ENCODE peak calls at places on chromosomes 3 and 15, in four cellular contexts. B is transverse colon, S is Peyer's patch, G is kidney. H is an unnamed sample.
A peak's percentile ranks its signal among the peaks of the same experiment; 100 is the strongest.

GRCh38 chr3:41198526-41198925 is 779 bp upstream of the CTNNB1 start:
- DNase-seq in B (peak; percentile 42), S (peak; percentile 41), G (peak; percentile 82), H (no peak)

GRCh38 chr3:150414989-150415388 is 6.9 kb downstream of the TSC22D2 start:
- DNase-seq in B (no peak), S (no peak), G (no peak), H (no peak)

GRCh38 chr15:48358229-48358641 is 27.0 kb downstream of the DUT start:
- DNase-seq in B (no peak), S (no peak), G (no peak), H (no peak)

GRCh38 chr3:56369914-56370313 is 98.4 kb downstream of the ERC2 start:
- DNase-seq in B (no peak), S (no peak), G (no peak), H (no peak)

GRCh38 chr15:24955549-24955929 is 752 bp downstream of the SNRPN start:
- DNase-seq in B (no peak), S (no peak), G (peak; percentile 73), H (peak; percentile 82)

GRCh38 chr3:136931587-136931986 is 26.2 kb upstream of the IL20RB start:
- DNase-seq in B (peak; percentile 16), S (no peak), G (no peak), H (no peak)

GRCh38 chr3:136960838-136961836 is 3.4 kb downstream of the IL20RB start:
- DNase-seq in B (no peak), S (no peak), G (no peak), H (no peak)

GRCh38 chr3:55160241-55160877 is 232.5 kb upstream of the LRTM1 start:
- DNase-seq in B (peak; percentile 45), S (no peak), G (peak; percentile 89), H (no peak)

GRCh38 chr15:58962136-58962535 is 25.3 kb upstream of the RNF111 start:
- DNase-seq in B (no peak), S (no peak), G (no peak), H (no peak)

GRCh38 chr3:37349640-37350039 is 175.3 kb upstream of the LRRFIP2 start:
- DNase-seq in B (no peak), S (no peak), G (no peak), H (no peak)

GRCh38 chr15:70503798-70504304 is 259.5 kb downstream of the UACA start:
- DNase-seq in B (no peak), S (no peak), G (no peak), H (peak; percentile 78)

GRCh38 chr3:124084398-124084881 is 92.5 kb upstream of the ROPN1 start:
- DNase-seq in B (no peak), S (no peak), G (no peak), H (no peak)

GRCh38 chr15:72136170-72137051 is 18.2 kb downstream of the SENP8 start:
- DNase-seq in B (no peak), S (no peak), G (no peak), H (no peak)
- H3K36me3 ChIP-seq in B (no peaks in the 10 kb centered on the region), S (no peaks in the 10 kb centered on the region), G (no peaks in the 10 kb centered on the region), H (no peaks in the 10 kb centered on the region)

DNA sequence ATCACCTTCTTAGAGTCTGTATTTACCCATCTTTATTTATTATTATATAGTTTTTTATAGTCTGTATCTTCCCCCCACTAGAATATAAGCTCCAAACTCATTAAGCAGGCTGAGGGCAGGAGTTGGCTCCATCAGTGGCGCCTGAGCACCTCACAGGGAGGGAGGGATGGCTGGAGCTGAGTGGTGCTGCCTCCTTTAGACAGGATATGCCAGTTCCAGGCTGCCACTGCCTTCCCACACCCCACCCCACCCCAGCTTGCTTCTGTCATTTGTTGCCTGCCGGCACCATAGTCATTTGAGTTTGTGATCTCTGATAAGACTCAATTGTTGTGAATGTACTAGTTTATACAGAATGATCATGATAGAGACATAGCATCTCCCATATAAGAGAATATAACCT is 85.5 kb downstream of the KLHL25 start:
- DNase-seq in B (no peak), S (no peak), G (no peak), H (no peak)
- H3K4me1 ChIP-seq in B (peaks cover 7% of the 10 kb centered on the region), S (peaks cover 3% of the 10 kb centered on the region), G (peaks cover 8% of the 10 kb centered on the region), H (peaks cover 66% of the 10 kb centered on the region)

GRCh38 chr3:120025520-120025919 is 68.7 kb downstream of the GSK3B start:
- DNase-seq in B (no peak), S (no peak), G (no peak), H (no peak)

GRCh38 chr3:120033594-120033993 is 60.7 kb downstream of the GSK3B start:
- DNase-seq in B (no peak), S (no peak), G (no peak), H (no peak)

GRCh38 chr3:120028271-120029047 is 65.8 kb downstream of the GSK3B start:
- DNase-seq in B (no peak), S (no peak), G (peak; percentile 40), H (no peak)

GRCh38 chr3:120024103-120024502 is 70.1 kb downstream of the GSK3B start:
- DNase-seq in B (no peak), S (no peak), G (no peak), H (no peak)

DNA sequence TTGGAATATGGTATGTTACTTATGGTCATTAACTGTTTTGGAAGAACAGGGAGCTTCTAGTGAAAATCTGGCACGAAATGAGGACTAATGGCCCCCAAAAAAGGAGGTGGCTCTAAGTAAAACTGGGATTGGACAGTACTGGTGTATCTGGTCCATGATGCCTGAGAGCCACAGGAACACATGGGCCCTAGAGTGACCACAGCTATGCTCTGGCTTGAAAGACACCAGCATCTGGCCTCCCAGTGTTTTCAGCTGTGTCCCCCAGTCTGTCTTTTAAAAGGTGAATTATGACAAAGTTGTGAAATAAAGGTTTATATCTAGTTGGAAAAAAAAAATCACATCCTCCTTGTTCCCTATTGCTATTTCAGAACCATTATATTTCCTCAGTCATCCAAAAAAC is 64.5 kb downstream of the GSK3B start:
- DNase-seq in B (no peak), S (no peak), G (no peak), H (no peak)
- H3K36me3 ChIP-seq in B (no peaks in the 10 kb centered on the region), S (no peaks in the 10 kb centered on the region), G (no peaks in the 10 kb centered on the region), H (no peaks in the 10 kb centered on the region)

GRCh38 chr3:47143068-47143467 is 20.8 kb downstream of the SETD2 start:
- DNase-seq in B (no peak), S (no peak), G (no peak), H (no peak)
- H3K4me1 ChIP-seq in B (peaks cover 21% of the 10 kb centered on the region), S (peaks cover 5% of the 10 kb centered on the region), G (no peaks in the 10 kb centered on the region), H (peaks cover 18% of the 10 kb centered on the region)

GRCh38 chr3:69031635-69032034 is 18.2 kb upstream of the EOGT start:
- DNase-seq in B (no peak), S (no peak), G (no peak), H (no peak)
- H3K36me3 ChIP-seq in B (no peaks in the 10 kb centered on the region), S (no peaks in the 10 kb centered on the region), G (peaks cover 48% of the 10 kb centered on the region), H (peaks cover 84% of the 10 kb centered on the region)

DNA sequence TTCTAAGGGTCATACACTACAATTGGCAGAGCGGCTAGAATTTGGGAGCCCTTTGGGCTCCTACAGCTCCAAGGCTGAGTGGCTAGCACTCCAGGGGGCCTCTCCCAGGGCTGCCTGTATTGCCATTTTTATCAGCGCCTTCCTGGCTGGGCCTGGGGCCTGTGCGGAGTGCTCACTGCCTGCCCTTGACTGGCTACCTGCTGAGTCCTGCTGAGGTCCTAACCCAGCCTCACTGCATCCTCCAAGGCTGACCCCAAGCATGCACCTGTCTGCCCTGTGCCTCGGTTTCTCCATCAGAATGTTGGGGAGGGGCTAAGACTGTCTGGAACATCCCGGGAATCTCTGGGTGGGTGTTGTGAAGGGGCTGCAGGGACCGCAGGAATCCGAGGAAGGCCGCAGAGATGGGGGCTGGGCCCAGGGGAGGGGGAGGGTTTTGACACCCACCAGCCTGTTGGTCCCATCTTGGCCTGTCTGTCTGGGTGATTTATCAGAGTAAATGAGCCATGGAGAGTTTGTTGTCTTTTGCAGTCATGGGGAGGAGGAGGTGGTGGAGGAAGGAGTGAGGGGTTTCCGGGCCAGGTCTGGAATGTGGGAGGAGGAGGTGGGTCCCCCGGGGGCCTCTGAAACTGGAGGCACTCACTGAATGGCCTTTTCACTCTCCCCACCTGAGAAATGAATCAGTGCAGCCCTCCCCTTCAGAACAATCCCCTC is 11.3 kb downstream of the SEMA3F start:
- DNase-seq in B (no peak), S (no peak), G (no peak), H (no peak)
- H3K4me1 ChIP-seq in B (peaks cover 48% of the 10 kb centered on the region), S (peaks cover 10% of the 10 kb centered on the region), G (peaks cover 64% of the 10 kb centered on the region), H (peaks cover 99% of the 10 kb centered on the region)

DNA sequence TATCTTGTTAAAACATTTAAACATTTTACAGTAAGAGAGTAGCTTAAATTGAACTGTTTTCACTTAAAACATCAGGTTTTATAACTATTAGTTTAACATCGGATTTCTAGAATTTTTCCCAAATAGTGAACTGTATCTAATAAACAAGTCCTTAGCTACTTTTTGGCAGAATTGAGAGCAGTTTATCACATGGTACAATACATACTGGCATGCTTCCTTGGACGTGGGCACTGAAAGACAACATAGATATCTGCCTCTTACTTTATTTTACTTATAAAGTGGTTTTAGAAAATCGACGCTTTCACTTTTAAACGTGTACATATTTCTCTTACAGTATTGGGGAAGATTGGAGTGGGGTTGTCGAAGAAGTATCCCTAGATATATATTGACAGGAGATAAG is 52.8 kb downstream of the OPA1 start:
- DNase-seq in B (no peak), S (no peak), G (no peak), H (no peak)
- H3K36me3 ChIP-seq in B (no peaks in the 10 kb centered on the region), S (no peaks in the 10 kb centered on the region), G (peaks cover 31% of the 10 kb centered on the region), H (peaks cover 88% of the 10 kb centered on the region)

GRCh38 chr3:146503459-146504202 is 34.3 kb upstream of the PLSCR2 start:
- DNase-seq in B (peak; percentile 50), S (no peak), G (peak; percentile 63), H (no peak)
- H3K4me1 ChIP-seq in B (peaks cover 3% of the 10 kb centered on the region), S (no peaks in the 10 kb centered on the region), G (peaks cover 5% of the 10 kb centered on the region), H (peaks cover 3% of the 10 kb centered on the region)

H was measured in spleen.